ENCODE peak calls at places on chromosomes 13 and 19, in seven cellular contexts. K, R, H, P, Z, Q and C are unnamed samples.

GRCh38 chr13:44354884-44355283 is 18.7 kb upstream of the SERP2 start:
- DNase-seq in K (no peak), R (no peak), H (no peak), P (no peak), Z (no peak), Q (no peak), C (no peak)

GRCh38 chr13:51330741-51331140 is 8.8 kb upstream of the SERPINE3 start:
- DNase-seq in K (no peak), R (no peak), H (no peak), P (no peak), Z (no peak), Q (peak), C (no peak)

GRCh38 chr19:18254546-18255500 is 19.4 kb downstream of the IQCN start:
- DNase-seq in K (no peak), R (no peak), H (peak), P (peak), Z (no peak), Q (no peak), C (no peak)

GRCh38 chr19:11168568-11168967 is 13.0 kb upstream of the SPC24 start:
- DNase-seq in K (no peak), R (no peak), H (no peak), P (no peak), Z (no peak), Q (no peak), C (no peak)

GRCh38 chr19:39413903-39414608 is 1.6 kb downstream of the PLEKHG2 start:
- DNase-seq in K (no peak), R (peak), H (peak), P (no peak), Z (no peak), Q (no peak), C (no peak)

GRCh38 chr19:5953034-5953589 is 24.8 kb downstream of the RANBP3 start:
- DNase-seq in K (no peak), R (no peak), H (peak), P (no peak), Z (no peak), Q (no peak), C (no peak)

GRCh38 chr13:28564030-28564429 is 69.1 kb upstream of the FLT1 start:
- DNase-seq in K (no peak), R (no peak), H (no peak), P (no peak), Z (no peak), Q (no peak), C (peak)

GRCh38 chr19:54418030-54418929 is 3.0 kb downstream of the TTYH1 start:
- DNase-seq in K (no peak), R (no peak), H (peak), P (no peak), Z (peak), Q (peak), C (no peak)

GRCh38 chr13:113539176-113539575 is 45.4 kb upstream of the TFDP1 start:
- DNase-seq in K (no peak), R (no peak), H (no peak), P (no peak), Z (no peak), Q (no peak), C (no peak)

GRCh38 chr13:44449999-44450821 is 76.6 kb downstream of the SERP2 start:
- DNase-seq in K (no peak), R (no peak), H (no peak), P (no peak), Z (no peak), Q (no peak), C (no peak)

GRCh38 chr13:44212633-44213387 is 160.8 kb upstream of the SERP2 start:
- DNase-seq in K (no peak), R (no peak), H (no peak), P (no peak), Z (no peak), Q (no peak), C (no peak)

GRCh38 chr19:46206176-46206575 is 23.4 kb upstream of the IGFL1 start:
- DNase-seq in K (no peak), R (peak), H (no peak), P (no peak), Z (no peak), Q (no peak), C (no peak)

GRCh38 chr13:27905650-27906049 is 14.2 kb upstream of the PDX1 start:
- DNase-seq in K (no peak), R (no peak), H (no peak), P (no peak), Z (no peak), Q (no peak), C (no peak)

GRCh38 chr19:50695251-50696064 is 24.1 kb downstream of the SHANK1 start:
- DNase-seq in K (peak), R (no peak), H (peak), P (no peak), Z (no peak), Q (peak), C (no peak)

GRCh38 chr19:51311388-51312257 is at the start of gene IGLON5:
- DNase-seq in K (peak), R (no peak), H (no peak), P (no peak), Z (no peak), Q (no peak), C (no peak)

GRCh38 chr19:12139309-12139708 is 841 bp downstream of the ZNF20 start:
- DNase-seq in K (no peak), R (no peak), H (no peak), P (no peak), Z (no peak), Q (no peak), C (no peak)

GRCh38 chr13:48562296-48563066 is 29.6 kb upstream of the RCBTB2 start:
- DNase-seq in K (no peak), R (no peak), H (no peak), P (no peak), Z (no peak), Q (peak), C (no peak)

GRCh38 chr19:11693505-11694499 is 44.9 kb downstream of the ZNF823 start:
- DNase-seq in K (no peak), R (no peak), H (peak), P (peak), Z (no peak), Q (no peak), C (no peak)

GRCh38 chr19:40716031-40716654 is 543 bp downstream of the COQ8B start:
- DNase-seq in K (no peak), R (peak), H (peak), P (no peak), Z (no peak), Q (no peak), C (no peak)

GRCh38 chr19:38213911-38214625 is 10.0 kb downstream of the DPF1 start:
- DNase-seq in K (no peak), R (no peak), H (peak), P (no peak), Z (peak), Q (peak), C (no peak)

GRCh38 chr13:48493076-48493765 is 39.7 kb downstream of the RCBTB2 start:
- DNase-seq in K (no peak), R (no peak), H (no peak), P (no peak), Z (no peak), Q (no peak), C (no peak)

GRCh38 chr13:41222259-41222852 is 28.0 kb upstream of the KBTBD7 start:
- DNase-seq in K (peak), R (peak), H (peak), P (peak), Z (no peak), Q (peak), C (peak)

GRCh38 chr13:114153485-114154080 is 21.2 kb upstream of the RASA3 start:
- DNase-seq in K (no peak), R (no peak), H (no peak), P (no peak), Z (no peak), Q (no peak), C (no peak)

GRCh38 chr13:90445179-90445578 is 902.3 kb upstream of the MIR17HG start:
- DNase-seq in K (peak), R (peak), H (no peak), P (no peak), Z (no peak), Q (no peak), C (no peak)

GRCh38 chr13:99389520-99390304 is 82.5 kb upstream of the GPR183 start:
- DNase-seq in K (no peak), R (no peak), H (no peak), P (no peak), Z (no peak), Q (no peak), C (no peak)

GRCh38 chr19:5954293-5954692 is 23.6 kb downstream of the RANBP3 start:
- DNase-seq in K (no peak), R (no peak), H (no peak), P (no peak), Z (no peak), Q (no peak), C (peak)

GRCh38 chr19:35373492-35373891 is 2.6 kb downstream of the GPR42 start:
- DNase-seq in K (no peak), R (no peak), H (no peak), P (no peak), Z (no peak), Q (no peak), C (no peak)

GRCh38 chr13:50189450-50189849 is 174.2 kb downstream of the KCNRG start:
- DNase-seq in K (no peak), R (no peak), H (no peak), P (no peak), Z (no peak), Q (no peak), C (no peak)

GRCh38 chr13:43663474-43664090 is 123.2 kb downstream of the ENOX1 start:
- DNase-seq in K (no peak), R (no peak), H (no peak), P (no peak), Z (no peak), Q (no peak), C (no peak)

GRCh38 chr19:13842294-13843103 is 34.4 kb upstream of the NANOS3 start:
- DNase-seq in K (no peak), R (peak), H (peak), P (no peak), Z (peak), Q (peak), C (no peak)

GRCh38 chr13:88281846-88282245 is 610.7 kb downstream of the SLITRK5 start:
- DNase-seq in K (no peak), R (no peak), H (no peak), P (no peak), Z (no peak), Q (no peak), C (no peak)

GRCh38 chr19:12828494-12828893 is 5.9 kb downstream of the RTBDN start:
- DNase-seq in K (no peak), R (no peak), H (peak), P (peak), Z (no peak), Q (peak), C (peak)

GRCh38 chr19:2352121-2352520 is 7.9 kb upstream of the TMPRSS9 start:
- DNase-seq in K (no peak), R (no peak), H (no peak), P (no peak), Z (no peak), Q (no peak), C (no peak)

GRCh38 chr19:40575326-40575725 is 1.3 kb upstream of the SHKBP1 start:
- DNase-seq in K (no peak), R (no peak), H (no peak), P (no peak), Z (no peak), Q (no peak), C (no peak)

GRCh38 chr13:57375876-57376275 is 208.9 kb downstream of the PRR20E start:
- DNase-seq in K (no peak), R (no peak), H (no peak), P (no peak), Z (no peak), Q (no peak), C (no peak)